ENCODE peak calls at places on chromosomes 13 and 19, in four cellular contexts. C is CD4-positive, CD25-positive, alpha-beta regulatory T cell; P is activated CD4-positive, CD25-positive, alpha-beta regulatory T cell treated with anti-CD3 and anti-CD28 coated beads, Interleukin-2, amount 50 U/mL, for 16 hours; F is NT2/D1. D is an unnamed sample.

GRCh38 chr13:85386424-85386823 is 412.8 kb downstream of the SLITRK6 start:
- DNase-seq in C (no peak), P (no peak), F (no peak), D (no peak)

GRCh38 chr19:49342291-49342721 is 7.1 kb downstream of the CD37 start:
- DNase-seq in P (no peak), C (no peak), F (no peak), D (no peak)

GRCh38 chr19:43934055-43934984 is 762 bp downstream of the ZNF45 start:
- DNase-seq in F (no peak), C (no peak), P (no peak), D (no peak)

GRCh38 chr19:7642295-7643046 is 5.6 kb downstream of the STXBP2 start:
- DNase-seq in F (no peak), P (no peak), C (no peak), D (no peak)

GRCh38 chr19:46471116-46471733 is at the start of gene PNMA8A:
- DNase-seq in F (peak), C (no peak), P (no peak), D (no peak)

GRCh38 chr19:5526691-5527090 is 41.1 kb downstream of the TINCR start:
- DNase-seq in C (no peak), P (no peak), F (no peak), D (no peak)

GRCh38 chr13:60112771-60113170 is 51.0 kb downstream of the DIAPH3 start:
- DNase-seq in C (no peak), P (no peak), F (no peak), D (no peak)

GRCh38 chr13:51715613-51716012 is 88.3 kb downstream of the DHRS12 start:
- DNase-seq in P (no peak), F (no peak), C (no peak), D (no peak)

GRCh38 chr19:40592170-40592569 is 9.0 kb upstream of the LTBP4 start:
- DNase-seq in P (no peak), F (no peak), C (peak), D (no peak)